ENCODE peak calls at places on chromosomes 2 and 18, in six cellular contexts. W is choroid plexus epithelial cell; L is RCC 7860; B is GM23338; R is activated CD4-positive, alpha-beta T cell treated with anti-CD3 and anti-CD28 coated beads, Interleukin-2, amount 10 ng/mL, durations not matched to agents 7 days and 5 days; K is Calu3. Q is an unnamed sample.

GRCh38 chr18:75089748-75090327 is 119.1 kb downstream of the PTGR3 start:
- DNase-seq in L (no peak), W (no peak), R (no peak), B (peak; percentile 25), K (no peak), Q (no peak)

GRCh38 chr2:217456016-217456415 is 546.8 kb downstream of the TNS1 start:
- DNase-seq in W (no peak), B (no peak), L (no peak), R (no peak), K (no peak), Q (no peak)

GRCh38 chr18:62505669-62506494 is 16.9 kb upstream of the ZCCHC2 start:
- DNase-seq in B (no peak), R (peak; percentile 43), L (no peak), W (peak; percentile 45), K (no peak), Q (no peak)

GRCh38 chr2:98730851-98731708 is at the start of gene MGAT4A:
- DNase-seq in B (peak; percentile 70), W (peak; percentile 11), L (no peak), R (peak; percentile 82), K (peak; percentile 71), Q (peak; percentile 59)

GRCh38 chr18:28132084-28132483 is 44.8 kb downstream of the CDH2 start:
- DNase-seq in B (no peak), W (no peak), R (no peak), L (no peak), K (no peak), Q (no peak)

GRCh38 chr2:119119076-119119710 is 39.4 kb downstream of the C1QL2 start:
- DNase-seq in L (no peak), R (no peak), W (no peak), K (no peak), B (no peak), Q (no peak)

GRCh38 chr2:209638346-209638745 is 133.3 kb upstream of the UNC80 start:
- DNase-seq in R (no peak), B (no peak), K (no peak), L (peak; percentile 71), W (peak; percentile 27), Q (peak; percentile 74)

GRCh38 chr18:5068856-5069255 is 128.2 kb downstream of the AKAIN1 start:
- DNase-seq in R (no peak), B (no peak), K (no peak), W (no peak), L (no peak), Q (peak; percentile 20)

GRCh38 chr2:226691265-226691664 is 108.4 kb downstream of the IRS1 start:
- DNase-seq in K (no peak), B (peak; percentile 6), R (no peak), W (peak; percentile 71), L (peak; percentile 67), Q (no peak)

GRCh38 chr2:20192781-20193180 is 32.1 kb downstream of the SDC1 start:
- DNase-seq in B (no peak), K (no peak), L (no peak), R (no peak), W (no peak), Q (no peak)